ENCODE peak calls at places on chromosomes 11 and 22, in four cellular contexts. F, B, O and G are unnamed samples.

GRCh38 chr11:122140535-122140934 is 24.5 kb upstream of the BLID start:
- DNase-seq in F (no peak), B (no peak), O (no peak), G (no peak)

GRCh38 chr11:86592659-86593451 is 79.6 kb downstream of the ME3 start:
- DNase-seq in F (no peak), B (peak; percentile 68), O (peak; percentile 69), G (no peak)

GRCh38 chr22:24189249-24190158 is 8.2 kb downstream of the SUSD2 start:
- DNase-seq in F (peak; percentile 91), B (peak; percentile 78), O (peak; percentile 74), G (no peak)

GRCh38 chr22:46027219-46028068 is 50.5 kb upstream of the WNT7B start:
- DNase-seq in F (no peak), B (peak; percentile 86), O (peak; percentile 80), G (no peak)

GRCh38 chr11:69823641-69824285 is 4.5 kb upstream of the FGF3 start:
- DNase-seq in F (no peak), B (no peak), O (no peak), G (no peak)

GRCh38 chr11:2462986-2463765 is 18.4 kb downstream of the KCNQ1 start:
- DNase-seq in F (no peak), B (peak; percentile 91), O (no peak), G (no peak)

GRCh38 chr11:73974611-73975478 is 7.8 kb downstream of the UCP2 start:
- DNase-seq in F (no peak), B (no peak), O (no peak), G (no peak)

GRCh38 chr11:3723014-3723708 is 52.0 kb upstream of the CHRNA10 start:
- DNase-seq in F (no peak), B (no peak), O (no peak), G (no peak)

GRCh38 chr22:27416553-27417427 is 384.8 kb downstream of the MN1 start:
- DNase-seq in F (peak; percentile 63), B (no peak), O (no peak), G (no peak)

GRCh38 chr11:10058356-10058755 is 235.7 kb downstream of the SBF2 start:
- DNase-seq in F (no peak), B (no peak), O (no peak), G (no peak)

GRCh38 chr22:24011735-24012068 is 598 bp downstream of the CABIN1 start:
- DNase-seq in F (no peak), B (no peak), O (no peak), G (no peak)

GRCh38 chr11:19393941-19394340 is 153.2 kb upstream of the E2F8 start:
- DNase-seq in F (no peak), B (no peak), O (no peak), G (no peak)

GRCh38 chr11:10539339-10539738 is 1.6 kb downstream of the RNF141 start:
- DNase-seq in F (no peak), B (no peak), O (no peak), G (no peak)

GRCh38 chr11:130585545-130585944 is 137.1 kb downstream of the ADAMTS15 start:
- DNase-seq in F (no peak), B (no peak), O (no peak), G (no peak)

GRCh38 chr11:72354356-72355115 is 79.8 kb downstream of the CLPB start:
- DNase-seq in F (no peak), B (no peak), O (no peak), G (no peak)

GRCh38 chr11:101582242-101583052 is 1.4 kb downstream of the TRPC6 start:
- DNase-seq in F (peak; percentile 54), B (no peak), O (no peak), G (no peak)

GRCh38 chr11:28043930-28044709 is 63.8 kb downstream of the KIF18A start:
- DNase-seq in F (no peak), B (no peak), O (no peak), G (no peak)

GRCh38 chr11:134586726-134587125 is 174.7 kb upstream of the B3GAT1 start:
- DNase-seq in F (peak; percentile 7), B (no peak), O (no peak), G (no peak)

GRCh38 chr22:20661473-20661872 is 112.4 kb upstream of the SERPIND1 start:
- DNase-seq in F (no peak), B (no peak), O (no peak), G (no peak)

GRCh38 chr11:88282789-88283188 is 54.7 kb downstream of the CTSC start:
- DNase-seq in F (no peak), B (no peak), O (no peak), G (no peak)

GRCh38 chr11:108647701-108648527 is 17.0 kb upstream of the DDX10 start:
- DNase-seq in F (peak; percentile 63), B (peak; percentile 82), O (peak; percentile 83), G (no peak)

GRCh38 chr11:120304526-120304925 is 20.6 kb upstream of the TLCD5 start:
- DNase-seq in F (no peak), B (no peak), O (no peak), G (no peak)

GRCh38 chr11:34546511-34547206 is 33.1 kb upstream of the ELF5 start:
- DNase-seq in F (no peak), B (peak; percentile 40), O (no peak), G (no peak)

GRCh38 chr11:22169833-22170232 is 23.1 kb upstream of the ANO5 start:
- DNase-seq in F (no peak), B (no peak), O (no peak), G (no peak)

GRCh38 chr11:16809901-16810668 is 71.6 kb downstream of the C11orf58 start:
- DNase-seq in F (no peak), B (no peak), O (peak; percentile 59), G (no peak)

GRCh38 chr11:115624065-115624464 is 119.8 kb upstream of the CADM1 start:
- DNase-seq in F (no peak), B (no peak), O (no peak), G (no peak)

GRCh38 chr11:131234146-131234680 is 136.2 kb upstream of the NTM start:
- DNase-seq in F (no peak), B (no peak), O (no peak), G (no peak)

GRCh38 chr11:26474401-26474800 is 97.7 kb downstream of the MUC15 start:
- DNase-seq in F (no peak), B (no peak), O (no peak), G (no peak)

GRCh38 chr11:117144477-117145392 is 648 bp downstream of the PAFAH1B2 start:
- DNase-seq in F (no peak), B (peak; percentile 61), O (peak; percentile 68), G (peak; percentile 3)

GRCh38 chr11:75031224-75031753 is 42.6 kb downstream of the NEU3 start:
- DNase-seq in F (no peak), B (peak; percentile 65), O (peak; percentile 35), G (no peak)

GRCh38 chr22:27840436-27840835 is 38.9 kb upstream of the MN1 start:
- DNase-seq in F (no peak), B (peak; percentile 11), O (no peak), G (no peak)

GRCh38 chr11:70360211-70360610 is 38.1 kb upstream of the CTTN start:
- DNase-seq in F (no peak), B (no peak), O (no peak), G (no peak)

GRCh38 chr11:131370090-131370751 is at the start of gene NTM:
- DNase-seq in F (no peak), B (peak; percentile 44), O (no peak), G (no peak)

GRCh38 chr22:46096706-46097230 is 53.6 kb upstream of the PPARA start:
- DNase-seq in F (no peak), B (no peak), O (no peak), G (no peak)

GRCh38 chr11:12288212-12288933 is 89.0 kb upstream of the PARVA start:
- DNase-seq in F (peak; percentile 95), B (peak; percentile 87), O (peak; percentile 75), G (no peak)

GRCh38 chr22:39928556-39929401 is 27.9 kb downstream of the GRAP2 start:
- DNase-seq in F (no peak), B (no peak), O (no peak), G (no peak)

GRCh38 chr11:61023086-61024035 is 51.9 kb downstream of the CD6 start:
- DNase-seq in F (no peak), B (no peak), O (no peak), G (no peak)

DNA sequence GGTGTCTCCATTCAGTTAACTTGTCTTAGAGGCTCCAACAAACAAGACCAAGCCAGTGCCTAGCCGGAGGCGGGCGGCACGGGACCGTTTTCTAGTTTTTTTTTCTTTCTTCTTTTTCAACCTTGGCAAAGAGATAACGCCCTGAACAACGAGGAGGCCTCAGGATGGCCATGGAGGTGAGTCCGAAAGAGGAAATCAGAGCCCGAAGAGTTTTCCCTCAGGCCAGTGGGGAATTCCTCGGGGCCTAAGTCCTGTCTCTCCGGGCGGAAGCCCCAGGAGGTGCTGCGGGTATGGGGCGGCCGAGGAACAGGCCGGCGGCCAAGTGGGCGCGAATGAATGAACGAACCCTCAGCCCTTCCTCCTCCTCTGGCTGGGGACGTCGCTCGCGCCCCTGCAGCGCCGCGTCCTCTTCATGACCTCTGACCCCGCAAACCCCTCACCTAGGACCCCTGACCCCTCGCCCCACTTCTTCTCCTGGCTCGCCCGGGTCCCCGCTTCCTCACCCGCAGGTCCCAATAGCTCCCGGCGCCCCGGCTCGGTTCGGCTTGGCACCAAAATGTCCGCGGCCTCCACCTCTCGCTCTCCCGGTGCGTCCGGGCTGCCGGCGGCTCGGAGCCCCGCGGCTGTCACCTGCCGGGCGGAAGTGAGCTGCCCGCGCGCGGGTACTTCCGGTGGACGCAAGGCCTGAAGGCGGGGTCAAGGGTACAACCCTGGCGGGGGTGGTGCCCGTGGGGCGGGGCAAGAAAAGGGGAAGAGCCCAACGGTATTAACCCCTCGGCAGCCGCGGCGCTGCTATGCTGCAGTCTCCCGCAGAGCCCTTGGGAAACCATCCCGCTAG is at the start of gene AP1B1:
- DNase-seq in F (peak; percentile 96), B (peak; percentile 96), O (peak; percentile 96), G (peak; percentile 79)
- TF ChIP-seq POLR2A in F (peak; percentile 48), B (no peak), O (peak; percentile 73), G (no peak)

DNA sequence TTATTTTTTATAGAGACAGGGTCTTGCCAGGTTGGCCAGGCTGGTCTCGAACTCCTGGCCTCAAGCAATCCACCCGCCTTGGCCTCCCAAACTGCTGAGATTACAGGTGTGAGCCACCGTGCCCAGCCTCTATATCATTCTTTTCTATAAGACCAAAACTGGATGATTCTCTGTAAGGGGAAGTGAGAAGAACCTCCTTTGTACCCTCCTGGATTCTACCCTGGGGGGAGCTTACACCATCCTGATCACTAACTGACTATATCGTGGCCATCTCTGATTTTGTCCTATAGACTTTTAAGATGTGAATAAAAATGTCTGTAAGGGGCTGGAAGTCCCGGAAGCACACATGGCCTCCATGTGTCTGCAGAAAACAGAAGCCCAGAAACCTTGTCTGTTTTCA is 9.1 kb downstream of the PIWIL4 start:
- DNase-seq in F (no peak), B (no peak), O (no peak), G (no peak)
- TF ChIP-seq POLR2A in F (no peak), B (no peak), O (no peak), G (no peak)

GRCh38 chr22:42807185-42807584 is 49.9 kb downstream of the ARFGAP3 start:
- DNase-seq in F (no peak), B (peak; percentile 4), O (no peak), G (no peak)
- TF ChIP-seq POLR2A in F (no peak), B (no peak), O (no peak), G (no peak)

DNA sequence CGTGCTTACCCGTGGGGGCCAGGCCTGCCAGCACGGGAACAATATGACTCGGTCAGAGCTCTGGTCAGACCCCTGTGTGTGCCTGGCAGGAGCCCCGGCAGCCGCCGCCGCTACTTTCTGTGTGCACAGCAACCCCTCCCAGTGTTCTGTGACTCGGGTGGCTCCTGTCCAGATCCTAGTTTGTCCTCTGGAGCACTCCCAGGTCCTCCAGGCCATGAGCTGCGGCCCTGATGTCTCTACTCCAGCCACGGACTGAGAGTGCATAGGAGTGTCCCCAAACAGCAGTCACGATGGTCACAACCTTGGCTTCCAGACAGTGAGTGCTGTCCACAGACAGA is 3.2 kb downstream of the NDUFS8 start:
- DNase-seq in F (no peak), B (peak; percentile 45), O (peak; percentile 74), G (no peak)
- TF ChIP-seq POLR2A in F (no peak), B (no peak), O (no peak), G (no peak)

GRCh38 chr11:118224512-118225180 is at the start of gene JAML:
- DNase-seq in F (no peak), B (no peak), O (no peak), G (no peak)
- TF ChIP-seq POLR2A in F (no peak), B (no peak), O (peak; percentile 44), G (peak; percentile 28)